ENCODE peak calls at places on chromosome 7, in nine cellular contexts. One of them, this sample, is unnamed.

GRCh38 chr7:105837765-105838241 is 38.6 kb downstream of the ATXN7L1 start:
- DNase-seq in naive thymus-derived CD4-positive, alpha-beta T cell: no peak
- DNase-seq in MM.1S: no peak
- DNase-seq in CD8-positive, alpha-beta T cell: no peak
- DNase-seq in NB4: no peak
- DNase-seq in ovary: no peak
- DNase-seq in bronchial epithelial cell: no peak
- DNase-seq in GM12865: no peak
- DNase-seq in lower lobe of right lung: peak
- DNase-seq in this sample: no peak

GRCh38 chr7:80114159-80114558 is 20.5 kb upstream of the GNAI1 start:
- DNase-seq in ovary: no peak
- DNase-seq in MM.1S: no peak
- DNase-seq in lower lobe of right lung: no peak
- DNase-seq in bronchial epithelial cell: no peak
- DNase-seq in CD8-positive, alpha-beta T cell: no peak
- DNase-seq in naive thymus-derived CD4-positive, alpha-beta T cell: no peak
- DNase-seq in NB4: no peak
- DNase-seq in GM12865: no peak
- DNase-seq in this sample: no peak

GRCh38 chr7:123649956-123650355 is 5.7 kb upstream of the LMOD2 start:
- DNase-seq in lower lobe of right lung: no peak
- DNase-seq in MM.1S: no peak
- DNase-seq in CD8-positive, alpha-beta T cell: no peak
- DNase-seq in ovary: no peak
- DNase-seq in GM12865: no peak
- DNase-seq in NB4: peak
- DNase-seq in naive thymus-derived CD4-positive, alpha-beta T cell: no peak
- DNase-seq in bronchial epithelial cell: peak
- DNase-seq in this sample: no peak

GRCh38 chr7:4906682-4907081 is 23.2 kb upstream of the RADIL start:
- DNase-seq in NB4: peak
- DNase-seq in ovary: no peak
- DNase-seq in lower lobe of right lung: no peak
- DNase-seq in naive thymus-derived CD4-positive, alpha-beta T cell: no peak
- DNase-seq in MM.1S: no peak
- DNase-seq in GM12865: no peak
- DNase-seq in CD8-positive, alpha-beta T cell: no peak
- DNase-seq in bronchial epithelial cell: no peak
- DNase-seq in this sample: no peak

GRCh38 chr7:31772211-31772610 is 85.2 kb downstream of the PPP1R17 start:
- DNase-seq in ovary: no peak
- DNase-seq in MM.1S: no peak
- DNase-seq in GM12865: no peak
- DNase-seq in lower lobe of right lung: no peak
- DNase-seq in NB4: no peak
- DNase-seq in naive thymus-derived CD4-positive, alpha-beta T cell: no peak
- DNase-seq in bronchial epithelial cell: no peak
- DNase-seq in CD8-positive, alpha-beta T cell: no peak
- DNase-seq in this sample: no peak

GRCh38 chr7:80324032-80324431 is 187.8 kb downstream of the GNAT3 start:
- DNase-seq in ovary: no peak
- DNase-seq in MM.1S: no peak
- DNase-seq in CD8-positive, alpha-beta T cell: no peak
- DNase-seq in lower lobe of right lung: no peak
- DNase-seq in naive thymus-derived CD4-positive, alpha-beta T cell: no peak
- DNase-seq in bronchial epithelial cell: peak
- DNase-seq in NB4: no peak
- DNase-seq in GM12865: no peak
- DNase-seq in this sample: no peak

GRCh38 chr7:157528785-157529341 is 192.1 kb downstream of the DNAJB6 start:
- DNase-seq in CD8-positive, alpha-beta T cell: peak
- DNase-seq in naive thymus-derived CD4-positive, alpha-beta T cell: no peak
- DNase-seq in ovary: peak
- DNase-seq in lower lobe of right lung: no peak
- DNase-seq in GM12865: no peak
- DNase-seq in bronchial epithelial cell: no peak
- DNase-seq in NB4: peak
- DNase-seq in MM.1S: no peak
- DNase-seq in this sample: no peak

GRCh38 chr7:37971491-37971890 is 51.1 kb downstream of the EPDR1 start:
- DNase-seq in bronchial epithelial cell: no peak
- DNase-seq in lower lobe of right lung: no peak
- DNase-seq in ovary: no peak
- DNase-seq in CD8-positive, alpha-beta T cell: no peak
- DNase-seq in GM12865: no peak
- DNase-seq in NB4: no peak
- DNase-seq in MM.1S: no peak
- DNase-seq in naive thymus-derived CD4-positive, alpha-beta T cell: no peak
- DNase-seq in this sample: no peak

GRCh38 chr7:33039257-33039904 is 23.2 kb downstream of the NT5C3A start:
- DNase-seq in CD8-positive, alpha-beta T cell: no peak
- DNase-seq in naive thymus-derived CD4-positive, alpha-beta T cell: peak
- DNase-seq in MM.1S: peak
- DNase-seq in lower lobe of right lung: no peak
- DNase-seq in NB4: no peak
- DNase-seq in bronchial epithelial cell: no peak
- DNase-seq in GM12865: peak
- DNase-seq in ovary: no peak
- DNase-seq in this sample: no peak

GRCh38 chr7:32479574-32480200 is 10.5 kb downstream of the LSM5 start:
- DNase-seq in naive thymus-derived CD4-positive, alpha-beta T cell: no peak
- DNase-seq in ovary: no peak
- DNase-seq in bronchial epithelial cell: peak
- DNase-seq in GM12865: peak
- DNase-seq in CD8-positive, alpha-beta T cell: no peak
- DNase-seq in lower lobe of right lung: no peak
- DNase-seq in NB4: peak
- DNase-seq in MM.1S: peak
- DNase-seq in this sample: peak

GRCh38 chr7:22083711-22084289 is 138.1 kb upstream of the CDCA7L start:
- DNase-seq in NB4: no peak
- DNase-seq in GM12865: no peak
- DNase-seq in naive thymus-derived CD4-positive, alpha-beta T cell: no peak
- DNase-seq in bronchial epithelial cell: peak
- DNase-seq in CD8-positive, alpha-beta T cell: no peak
- DNase-seq in ovary: peak
- DNase-seq in lower lobe of right lung: no peak
- DNase-seq in MM.1S: peak
- DNase-seq in this sample: no peak

GRCh38 chr7:123208793-123209192 is 9.0 kb upstream of the SLC13A1 start:
- DNase-seq in naive thymus-derived CD4-positive, alpha-beta T cell: no peak
- DNase-seq in CD8-positive, alpha-beta T cell: no peak
- DNase-seq in bronchial epithelial cell: no peak
- DNase-seq in lower lobe of right lung: no peak
- DNase-seq in NB4: peak
- DNase-seq in ovary: no peak
- DNase-seq in MM.1S: peak
- DNase-seq in GM12865: no peak
- DNase-seq in this sample: no peak

GRCh38 chr7:105355701-105356100 is 33.0 kb downstream of the SRPK2 start:
- DNase-seq in GM12865: peak
- DNase-seq in bronchial epithelial cell: no peak
- DNase-seq in CD8-positive, alpha-beta T cell: no peak
- DNase-seq in MM.1S: peak
- DNase-seq in ovary: no peak
- DNase-seq in lower lobe of right lung: no peak
- DNase-seq in naive thymus-derived CD4-positive, alpha-beta T cell: no peak
- DNase-seq in NB4: no peak
- DNase-seq in this sample: no peak

GRCh38 chr7:77746824-77747165 is 50.5 kb downstream of the RSBN1L start:
- DNase-seq in naive thymus-derived CD4-positive, alpha-beta T cell: no peak
- DNase-seq in CD8-positive, alpha-beta T cell: no peak
- DNase-seq in MM.1S: no peak
- DNase-seq in NB4: no peak
- DNase-seq in bronchial epithelial cell: no peak
- DNase-seq in ovary: no peak
- DNase-seq in GM12865: no peak
- DNase-seq in lower lobe of right lung: no peak
- DNase-seq in this sample: no peak

GRCh38 chr7:101303102-101303701 is 18.4 kb downstream of the IFT22 start:
- DNase-seq in naive thymus-derived CD4-positive, alpha-beta T cell: no peak
- DNase-seq in bronchial epithelial cell: no peak
- DNase-seq in MM.1S: no peak
- DNase-seq in NB4: no peak
- DNase-seq in lower lobe of right lung: no peak
- DNase-seq in CD8-positive, alpha-beta T cell: peak
- DNase-seq in ovary: no peak
- DNase-seq in GM12865: no peak
- DNase-seq in this sample: no peak

GRCh38 chr7:105806592-105807266 is 69.7 kb downstream of the ATXN7L1 start:
- DNase-seq in bronchial epithelial cell: peak
- DNase-seq in ovary: no peak
- DNase-seq in CD8-positive, alpha-beta T cell: peak
- DNase-seq in NB4: peak
- DNase-seq in lower lobe of right lung: no peak
- DNase-seq in naive thymus-derived CD4-positive, alpha-beta T cell: peak
- DNase-seq in MM.1S: no peak
- DNase-seq in GM12865: peak
- DNase-seq in this sample: no peak

GRCh38 chr7:84633-85020 is 107.7 kb upstream of the FAM20C start:
- DNase-seq in naive thymus-derived CD4-positive, alpha-beta T cell: no peak
- DNase-seq in GM12865: no peak
- DNase-seq in lower lobe of right lung: no peak
- DNase-seq in MM.1S: no peak
- DNase-seq in bronchial epithelial cell: no peak
- DNase-seq in CD8-positive, alpha-beta T cell: no peak
- DNase-seq in NB4: no peak
- DNase-seq in ovary: no peak
- DNase-seq in this sample: no peak

GRCh38 chr7:158121441-158122045 is 466.1 kb downstream of the PTPRN2 start:
- DNase-seq in lower lobe of right lung: no peak
- DNase-seq in naive thymus-derived CD4-positive, alpha-beta T cell: no peak
- DNase-seq in MM.1S: no peak
- DNase-seq in bronchial epithelial cell: no peak
- DNase-seq in NB4: no peak
- DNase-seq in CD8-positive, alpha-beta T cell: no peak
- DNase-seq in GM12865: no peak
- DNase-seq in ovary: no peak
- DNase-seq in this sample: no peak

GRCh38 chr7:142556745-142557144 is 192.5 kb upstream of the PRSS1 start:
- DNase-seq in naive thymus-derived CD4-positive, alpha-beta T cell: no peak
- DNase-seq in GM12865: no peak
- DNase-seq in NB4: peak
- DNase-seq in CD8-positive, alpha-beta T cell: no peak
- DNase-seq in bronchial epithelial cell: peak
- DNase-seq in lower lobe of right lung: no peak
- DNase-seq in ovary: no peak
- DNase-seq in MM.1S: peak
- DNase-seq in this sample: no peak

GRCh38 chr7:41559426-41559825 is 143.5 kb downstream of the INHBA start:
- DNase-seq in MM.1S: no peak
- DNase-seq in NB4: no peak
- DNase-seq in GM12865: no peak
- DNase-seq in ovary: no peak
- DNase-seq in bronchial epithelial cell: peak
- DNase-seq in lower lobe of right lung: no peak
- DNase-seq in CD8-positive, alpha-beta T cell: no peak
- DNase-seq in naive thymus-derived CD4-positive, alpha-beta T cell: no peak
- DNase-seq in this sample: no peak

GRCh38 chr7:42105541-42106349 is 131.3 kb downstream of the GLI3 start:
- DNase-seq in lower lobe of right lung: no peak
- DNase-seq in CD8-positive, alpha-beta T cell: no peak
- DNase-seq in naive thymus-derived CD4-positive, alpha-beta T cell: no peak
- DNase-seq in GM12865: no peak
- DNase-seq in MM.1S: no peak
- DNase-seq in bronchial epithelial cell: no peak
- DNase-seq in NB4: no peak
- DNase-seq in ovary: no peak
- DNase-seq in this sample: no peak

DNA sequence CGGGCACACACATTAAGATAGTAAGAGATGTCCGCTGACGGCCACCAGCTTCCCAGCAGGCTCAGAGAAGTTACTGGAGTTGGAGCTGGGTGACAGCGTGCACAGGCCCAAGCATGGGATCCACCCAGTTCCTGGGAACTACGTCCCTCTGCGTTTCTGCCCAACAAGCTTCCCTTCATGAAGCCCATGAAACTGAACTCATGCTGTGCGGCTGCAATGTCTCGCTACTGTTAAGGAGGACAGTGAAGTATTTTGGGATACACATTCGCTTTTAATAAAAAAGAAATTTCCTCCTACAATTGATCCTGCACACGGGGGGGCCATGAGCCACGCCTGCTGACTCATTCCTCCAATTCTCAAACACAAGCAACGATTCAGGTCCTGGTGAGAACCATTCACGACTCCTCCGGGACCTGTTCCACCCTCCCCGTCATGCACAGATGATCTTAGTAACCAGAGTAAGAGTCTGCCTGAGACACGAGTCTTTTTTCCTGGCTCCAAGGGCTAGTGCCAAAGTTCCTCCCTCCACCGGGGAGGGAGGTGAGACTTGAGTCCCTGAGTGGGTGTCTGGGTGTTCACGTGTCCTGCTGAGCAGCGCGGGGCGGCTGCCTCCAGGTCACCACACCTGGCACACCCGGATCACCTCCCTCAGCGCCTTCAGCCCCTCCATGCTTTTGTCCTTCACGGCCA is 2.6 kb downstream of the PSMG3 start:
- DNase-seq in NB4: peak
- DNase-seq in CD8-positive, alpha-beta T cell: no peak
- DNase-seq in lower lobe of right lung: no peak
- DNase-seq in ovary: no peak
- DNase-seq in naive thymus-derived CD4-positive, alpha-beta T cell: no peak
- DNase-seq in GM12865: no peak
- DNase-seq in MM.1S: no peak
- DNase-seq in bronchial epithelial cell: peak
- DNase-seq in this sample: no peak
- H3K4me3 ChIP-seq in NB4: no peak
- H3K4me3 ChIP-seq in CD8-positive, alpha-beta T cell: no peak
- H3K4me3 ChIP-seq in lower lobe of right lung: no peak
- H3K4me3 ChIP-seq in ovary: no peak
- H3K4me3 ChIP-seq in naive thymus-derived CD4-positive, alpha-beta T cell: no peak
- H3K4me3 ChIP-seq in GM12865: no peak
- H3K4me3 ChIP-seq in MM.1S: no peak
- H3K4me3 ChIP-seq in bronchial epithelial cell: no peak
- H3K4me3 ChIP-seq in this sample: no peak

GRCh38 chr7:148700693-148701092 is 2.0 kb downstream of the CUL1 start:
- DNase-seq in MM.1S: peak
- DNase-seq in bronchial epithelial cell: peak
- DNase-seq in ovary: no peak
- DNase-seq in lower lobe of right lung: no peak
- DNase-seq in NB4: peak
- DNase-seq in CD8-positive, alpha-beta T cell: peak
- DNase-seq in naive thymus-derived CD4-positive, alpha-beta T cell: peak
- DNase-seq in GM12865: peak
- DNase-seq in this sample: peak
- H3K4me3 ChIP-seq in MM.1S: peak
- H3K4me3 ChIP-seq in bronchial epithelial cell: peak
- H3K4me3 ChIP-seq in ovary: peak
- H3K4me3 ChIP-seq in lower lobe of right lung: peak
- H3K4me3 ChIP-seq in NB4: peak
- H3K4me3 ChIP-seq in CD8-positive, alpha-beta T cell: peak
- H3K4me3 ChIP-seq in naive thymus-derived CD4-positive, alpha-beta T cell: peak
- H3K4me3 ChIP-seq in GM12865: peak
- H3K4me3 ChIP-seq in this sample: peak

GRCh38 chr7:95397381-95397780 is 1.2 kb upstream of the PON3 start:
- DNase-seq in naive thymus-derived CD4-positive, alpha-beta T cell: no peak
- DNase-seq in MM.1S: no peak
- DNase-seq in GM12865: no peak
- DNase-seq in lower lobe of right lung: no peak
- DNase-seq in ovary: no peak
- DNase-seq in CD8-positive, alpha-beta T cell: no peak
- DNase-seq in bronchial epithelial cell: no peak
- DNase-seq in NB4: no peak
- DNase-seq in this sample: no peak
- H3K4me3 ChIP-seq in naive thymus-derived CD4-positive, alpha-beta T cell: no peak
- H3K4me3 ChIP-seq in MM.1S: no peak
- H3K4me3 ChIP-seq in GM12865: no peak
- H3K4me3 ChIP-seq in lower lobe of right lung: peak
- H3K4me3 ChIP-seq in ovary: peak
- H3K4me3 ChIP-seq in CD8-positive, alpha-beta T cell: no peak
- H3K4me3 ChIP-seq in bronchial epithelial cell: no peak
- H3K4me3 ChIP-seq in NB4: no peak
- H3K4me3 ChIP-seq in this sample: no peak

GRCh38 chr7:3021825-3022224 is 21.8 kb downstream of the CARD11 start:
- DNase-seq in lower lobe of right lung: no peak
- DNase-seq in CD8-positive, alpha-beta T cell: no peak
- DNase-seq in naive thymus-derived CD4-positive, alpha-beta T cell: no peak
- DNase-seq in MM.1S: no peak
- DNase-seq in bronchial epithelial cell: no peak
- DNase-seq in ovary: no peak
- DNase-seq in GM12865: no peak
- DNase-seq in NB4: no peak
- DNase-seq in this sample: no peak
- H3K4me3 ChIP-seq in lower lobe of right lung: no peak
- H3K4me3 ChIP-seq in CD8-positive, alpha-beta T cell: no peak
- H3K4me3 ChIP-seq in naive thymus-derived CD4-positive, alpha-beta T cell: no peak
- H3K4me3 ChIP-seq in MM.1S: no peak
- H3K4me3 ChIP-seq in bronchial epithelial cell: no peak
- H3K4me3 ChIP-seq in ovary: no peak
- H3K4me3 ChIP-seq in GM12865: no peak
- H3K4me3 ChIP-seq in NB4: no peak
- H3K4me3 ChIP-seq in this sample: no peak

This sample was measured in Jurkat, Clone E6-1.